ENCODE peak calls at places on chromosomes 11 and 22, in four cellular contexts. Y is K562, J is GM12878, O is HepG2. K is an unnamed sample.

GRCh38 chr11:130071211-130071712 is 1.6 kb downstream of the APLP2 start:
- DNase-seq in Y (peak), J (no peak), O (peak), K (no peak)

GRCh38 chr11:12170984-12171383 is 60.6 kb downstream of the MICAL2 start:
- DNase-seq in Y (no peak), J (no peak), O (no peak), K (no peak)

GRCh38 chr11:33989461-33989860 is 62.1 kb upstream of the CAPRIN1 start:
- DNase-seq in Y (no peak), J (no peak), O (no peak), K (no peak)

GRCh38 chr11:110317516-110317932 is 21.1 kb upstream of the RDX start:
- DNase-seq in Y (peak), J (no peak), O (no peak), K (no peak)

GRCh38 chr11:33773399-33774355 is 643 bp downstream of the FBXO3 start:
- DNase-seq in Y (peak), J (no peak), O (peak), K (peak)

GRCh38 chr22:19177164-19178064 is 1.1 kb downstream of the SLC25A1 start:
- DNase-seq in Y (no peak), J (no peak), O (no peak), K (no peak)

GRCh38 chr11:131999084-131999483 is 628.7 kb downstream of the NTM start:
- DNase-seq in Y (no peak), J (no peak), O (no peak), K (no peak)

GRCh38 chr22:27063381-27063780 is 406.0 kb downstream of the MIAT start:
- DNase-seq in Y (no peak), J (no peak), O (no peak), K (no peak)

GRCh38 chr22:49567894-49568750 is 259.6 kb downstream of the BRD1 start:
- DNase-seq in Y (no peak), J (no peak), O (no peak), K (no peak)

GRCh38 chr11:7604331-7604973 is 68.8 kb downstream of the CYB5R2 start:
- DNase-seq in Y (no peak), J (no peak), O (no peak), K (no peak)

GRCh38 chr22:23562186-23562585 is 17.9 kb downstream of the IGLL1 start:
- DNase-seq in Y (no peak), J (no peak), O (no peak), K (no peak)

GRCh38 chr11:12376259-12376971 is 956 bp upstream of the PARVA start:
- DNase-seq in Y (no peak), J (no peak), O (no peak), K (no peak)

GRCh38 chr11:64382586-64382985 is 23.6 kb downstream of the RPS6KA4 start:
- DNase-seq in Y (no peak), J (no peak), O (no peak), K (no peak)

GRCh38 chr22:45842141-45842831 is 134.7 kb downstream of the WNT7B start:
- DNase-seq in Y (no peak), J (no peak), O (no peak), K (no peak)

GRCh38 chr11:1339066-1339675 is 29.7 kb upstream of the TOLLIP start:
- DNase-seq in Y (no peak), J (no peak), O (no peak), K (no peak)

GRCh38 chr22:22368516-22368915 is 123.9 kb downstream of the VPREB1 start:
- DNase-seq in Y (peak), J (no peak), O (no peak), K (no peak)

GRCh38 chr11:64745523-64746328 is 1.8 kb upstream of the RASGRP2 start:
- DNase-seq in Y (peak), J (no peak), O (no peak), K (no peak)

DNA sequence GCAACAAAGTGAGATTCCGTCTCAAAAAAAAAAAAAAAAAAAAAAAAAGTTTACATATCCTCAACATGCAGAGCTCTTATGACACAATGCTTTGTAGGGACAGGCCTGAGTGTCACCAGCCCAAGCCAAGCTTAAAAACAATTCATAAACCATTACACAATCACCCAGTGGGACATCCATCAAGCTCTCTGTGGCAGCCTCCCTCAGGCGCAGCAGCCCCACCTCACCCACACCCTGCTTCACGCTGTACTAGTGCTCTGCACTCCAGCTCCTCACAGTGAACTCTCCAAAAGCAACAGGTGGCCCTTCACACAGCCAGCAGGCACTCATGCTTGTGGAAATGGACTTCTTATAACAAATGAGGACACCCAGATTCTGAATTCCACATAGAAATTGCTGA is 3.5 kb upstream of the FOXRED2 start:
- DNase-seq in Y (no peak), J (no peak), O (no peak), K (no peak)
- TF ChIP-seq FOXK2 in Y (no peak), J (no peak), O (no peak), K (no peak)

DNA sequence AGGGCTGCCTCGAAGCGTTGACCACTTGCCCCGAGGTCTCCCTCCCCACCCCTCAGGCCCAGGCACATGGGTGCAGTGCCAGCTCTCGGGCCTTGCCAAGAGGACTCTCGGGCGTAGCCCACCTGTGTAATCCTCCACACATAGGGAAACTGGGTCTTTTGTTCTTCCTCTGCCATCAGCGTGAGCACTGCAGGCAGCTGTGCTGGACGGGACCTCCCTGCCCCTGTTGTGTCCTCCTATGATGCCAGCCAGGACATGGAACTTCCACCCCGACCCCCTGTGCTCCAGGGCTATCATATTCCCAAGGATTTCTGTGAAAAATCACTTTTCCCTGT is 66.4 kb downstream of the PARVB start:
- DNase-seq in Y (no peak), J (no peak), O (no peak), K (no peak)
- TF ChIP-seq FOXM1 in Y (no peak), J (no peak), O (no peak), K (no peak)

DNA sequence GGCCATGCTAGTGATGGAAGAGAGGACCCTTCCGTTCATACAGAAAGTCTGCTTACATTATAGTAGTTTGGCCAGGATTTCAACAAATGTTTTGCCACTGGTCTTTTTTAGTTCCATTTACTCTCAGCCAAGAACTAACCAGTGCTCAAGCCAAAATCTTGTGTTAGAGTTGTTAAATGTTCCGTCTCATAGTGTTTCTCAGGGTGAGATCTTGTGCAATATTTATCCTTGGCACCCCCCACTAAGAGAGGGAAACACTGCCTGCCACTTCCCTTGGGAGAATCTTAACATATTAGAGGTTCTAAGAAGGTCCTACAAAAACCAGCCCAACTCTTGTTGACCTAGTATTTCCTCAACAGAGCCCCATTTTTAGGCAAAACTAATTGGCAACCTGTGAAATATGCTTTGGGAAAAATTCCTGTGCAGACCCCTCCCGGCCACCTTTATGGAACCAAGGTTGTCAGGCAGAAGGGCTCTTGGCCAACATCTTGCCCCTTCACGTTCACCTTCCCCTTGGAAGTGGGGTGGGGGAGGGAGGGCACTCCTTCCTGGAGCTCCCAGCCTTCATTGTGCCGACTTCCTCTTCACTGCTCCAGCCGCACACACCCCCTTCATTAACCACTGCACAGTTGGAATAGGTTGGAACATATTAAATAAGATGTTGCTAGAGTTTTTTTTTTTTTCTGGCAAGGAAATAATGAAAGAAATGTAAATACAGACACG is 173.2 kb upstream of the SORL1-AS1 start:
- DNase-seq in Y (no peak), J (no peak), O (no peak), K (no peak)
- TF ChIP-seq BHLHE40 in Y (no peak), J (no peak), O (no peak), K (no peak)

GRCh38 chr11:44709966-44710365 is 16.8 kb upstream of the TSPAN18 start:
- DNase-seq in Y (no peak), J (no peak), O (no peak), K (no peak)
- TF ChIP-seq FOXK2 in Y (no peak), J (no peak), O (no peak), K (no peak)

GRCh38 chr11:116162086-116162485 is 610.7 kb downstream of the BUD13 start:
- DNase-seq in Y (no peak), J (no peak), O (no peak), K (no peak)
- TF ChIP-seq FOXM1 in Y (no peak), J (no peak), O (no peak), K (no peak)

DNA sequence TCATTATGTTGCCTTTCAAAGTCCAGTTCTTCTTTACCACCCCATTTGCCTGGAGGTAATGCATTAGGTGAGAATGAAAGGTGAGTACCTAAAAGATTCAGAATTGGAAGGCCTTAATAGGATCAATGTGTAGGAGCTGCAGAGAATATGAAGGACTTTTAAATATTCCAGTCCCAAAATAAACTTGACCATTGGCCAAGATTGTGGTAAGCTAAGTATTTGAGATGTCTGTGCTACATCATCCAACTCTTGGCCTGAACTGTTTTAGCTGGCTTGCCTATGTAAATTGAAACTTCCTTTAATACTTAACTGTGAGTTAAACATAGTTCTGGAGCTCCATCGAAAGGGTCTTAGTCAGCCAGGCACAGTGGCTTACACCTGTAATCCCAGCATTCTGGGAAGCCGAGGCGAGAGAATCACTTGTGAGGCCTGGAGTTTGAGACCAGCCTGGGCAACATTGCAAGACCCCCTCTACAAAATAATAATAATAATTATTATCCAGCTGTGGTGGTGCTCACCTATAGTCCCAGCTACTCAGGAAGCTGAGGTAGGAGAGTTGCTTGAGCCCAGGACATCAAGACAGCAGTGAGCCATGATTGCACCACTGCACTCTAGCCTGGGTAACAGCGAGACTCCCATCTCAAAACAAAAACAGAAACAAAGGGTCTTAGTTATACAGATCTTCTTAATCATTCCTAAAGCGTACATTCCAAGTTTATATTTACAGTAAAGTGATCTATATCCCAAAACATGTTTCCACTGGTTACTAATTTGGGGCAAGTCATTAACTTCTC is 29.8 kb downstream of the MTMR3 start:
- DNase-seq in Y (no peak), J (no peak), O (no peak), K (no peak)
- TF ChIP-seq BHLHE40 in Y (no peak), J (no peak), O (no peak), K (no peak)